ENCODE peak calls at places on chromosome 22, in five cellular contexts. One of them, this sample, is unnamed.

GRCh38 chr22:31646186-31647019 is 15.6 kb downstream of the PISD start:
- DNase-seq in pulmonary artery endothelial cell: peak; percentile 96
- DNase-seq in skeletal muscle cell: peak; percentile 93
- DNase-seq in heart left ventricle: no peak
- DNase-seq in dorsolateral prefrontal cortex: no peak
- DNase-seq in this sample: peak; percentile 53

GRCh38 chr22:44550666-44551491 is 52.8 kb upstream of the RTL6 start:
- DNase-seq in skeletal muscle cell: peak; percentile 74
- DNase-seq in pulmonary artery endothelial cell: no peak
- DNase-seq in dorsolateral prefrontal cortex: no peak
- DNase-seq in heart left ventricle: peak; percentile 75
- DNase-seq in this sample: no peak

GRCh38 chr22:38137876-38138687 is 27.6 kb upstream of the BAIAP2L2 start:
- DNase-seq in pulmonary artery endothelial cell: no peak
- DNase-seq in skeletal muscle cell: no peak
- DNase-seq in dorsolateral prefrontal cortex: no peak
- DNase-seq in heart left ventricle: no peak
- DNase-seq in this sample: no peak

GRCh38 chr22:27381552-27381951 is 420.0 kb downstream of the MN1 start:
- DNase-seq in pulmonary artery endothelial cell: no peak
- DNase-seq in dorsolateral prefrontal cortex: no peak
- DNase-seq in skeletal muscle cell: no peak
- DNase-seq in heart left ventricle: no peak
- DNase-seq in this sample: no peak

GRCh38 chr22:20243545-20244249 is 24.4 kb downstream of the RTN4R start:
- DNase-seq in heart left ventricle: peak; percentile 86
- DNase-seq in dorsolateral prefrontal cortex: peak; percentile 85
- DNase-seq in skeletal muscle cell: peak; percentile 40
- DNase-seq in pulmonary artery endothelial cell: no peak
- DNase-seq in this sample: no peak

GRCh38 chr22:24695958-24696511 is 78.5 kb downstream of the PIWIL3 start:
- DNase-seq in heart left ventricle: peak; percentile 43
- DNase-seq in dorsolateral prefrontal cortex: no peak
- DNase-seq in skeletal muscle cell: no peak
- DNase-seq in pulmonary artery endothelial cell: no peak
- DNase-seq in this sample: no peak

GRCh38 chr22:44586337-44586990 is 88.4 kb upstream of the RTL6 start:
- DNase-seq in skeletal muscle cell: no peak
- DNase-seq in pulmonary artery endothelial cell: no peak
- DNase-seq in heart left ventricle: no peak
- DNase-seq in dorsolateral prefrontal cortex: no peak
- DNase-seq in this sample: no peak

GRCh38 chr22:45678961-45679912 is 7.6 kb downstream of the ATXN10 start:
- DNase-seq in pulmonary artery endothelial cell: no peak
- DNase-seq in dorsolateral prefrontal cortex: no peak
- DNase-seq in skeletal muscle cell: no peak
- DNase-seq in heart left ventricle: no peak
- DNase-seq in this sample: no peak